ENCODE peak calls at places on chromosomes 1 and 21, in ten cellular contexts. O is lower leg skin, X is left lung, H is kidney epithelial cell, Y is Caco-2, N is HCT116, Z is AG09309, E is A549, K is AG10803, D is fibroblast of lung. F is an unnamed sample.

GRCh38 chr1:226312065-226312464 is 3.1 kb upstream of the LIN9 start:
- DNase-seq in O (no peak), X (no peak), H (no peak), Y (no peak), N (no peak), Z (no peak), E (no peak), K (no peak), D (no peak), F (no peak)

GRCh38 chr1:15941044-15941840 is 34.7 kb downstream of the ZBTB17 start:
- DNase-seq in O (peak; percentile 82), X (no peak), H (no peak), Y (no peak), N (no peak), Z (no peak), E (no peak), K (no peak), D (no peak), F (no peak)

GRCh38 chr1:230979389-230979716 is 459 bp downstream of the ARV1 start:
- DNase-seq in O (no peak), X (no peak), H (no peak), Y (no peak), N (no peak), Z (no peak), E (no peak), K (no peak), D (no peak), F (no peak)

GRCh38 chr1:51644533-51645197 is 27.8 kb downstream of the OSBPL9 start:
- DNase-seq in O (no peak), X (no peak), H (peak; percentile 43), Y (no peak), N (peak; percentile 48), Z (peak; percentile 60), E (peak; percentile 25), K (peak; percentile 85), D (peak; percentile 90), F (peak; percentile 81)

GRCh38 chr21:44854391-44854663 is 19.2 kb downstream of the PTTG1IP start:
- DNase-seq in O (no peak), X (no peak), H (no peak), Y (no peak), N (no peak), Z (no peak), E (no peak), K (no peak), D (no peak), F (no peak)

GRCh38 chr1:241600496-241600901 is 39.7 kb downstream of the CHML start:
- DNase-seq in O (no peak), X (no peak), H (no peak), Y (no peak), N (no peak), Z (peak; percentile 43), E (no peak), K (peak; percentile 79), D (peak; percentile 38), F (no peak)

GRCh38 chr21:42262826-42263225 is 43.9 kb downstream of the ABCG1 start:
- DNase-seq in O (peak; percentile 92), X (peak; percentile 75), H (no peak), Y (no peak), N (no peak), Z (no peak), E (peak; percentile 8), K (no peak), D (no peak), F (peak; percentile 4)

GRCh38 chr1:220426989-220427388 is 100.9 kb upstream of the MARK1 start:
- DNase-seq in O (no peak), X (no peak), H (no peak), Y (no peak), N (peak; percentile 51), Z (no peak), E (no peak), K (no peak), D (peak; percentile 6), F (no peak)

GRCh38 chr1:159848316-159848715 is 14.1 kb downstream of the VSIG8 start:
- DNase-seq in O (no peak), X (no peak), H (no peak), Y (no peak), N (no peak), Z (no peak), E (no peak), K (no peak), D (no peak), F (no peak)

GRCh38 chr1:159849972-159850371 is 12.5 kb downstream of the VSIG8 start:
- DNase-seq in O (no peak), X (no peak), H (no peak), Y (no peak), N (no peak), Z (no peak), E (no peak), K (no peak), D (peak; percentile 30), F (peak; percentile 28)

GRCh38 chr1:159854101-159854692 is 8.3 kb downstream of the VSIG8 start:
- DNase-seq in O (peak; percentile 93), X (peak; percentile 85), H (no peak), Y (no peak), N (no peak), Z (no peak), E (peak; percentile 52), K (peak; percentile 58), D (peak; percentile 57), F (peak; percentile 47)

GRCh38 chr1:159853417-159853816 is 9.0 kb downstream of the VSIG8 start:
- DNase-seq in O (no peak), X (no peak), H (no peak), Y (no peak), N (no peak), Z (no peak), E (no peak), K (peak; percentile 74), D (peak; percentile 75), F (peak; percentile 35)

GRCh38 chr1:159851386-159851785 is 11.1 kb downstream of the VSIG8 start:
- DNase-seq in O (no peak), X (no peak), H (no peak), Y (no peak), N (no peak), Z (no peak), E (no peak), K (no peak), D (no peak), F (no peak)
- TF ChIP-seq CTCF in O (no peak), X (no peak), H (no peak), Y (no peak), N (no peak), Z (peak; percentile 11), E (no peak), K (no peak), D (no peak), F (no peak)

GRCh38 chr1:161784963-161785362 is 18.8 kb downstream of the ATF6 start:
- DNase-seq in O (no peak), X (no peak), H (no peak), Y (no peak), N (no peak), Z (no peak), E (no peak), K (no peak), D (no peak), F (no peak)

GRCh38 chr1:161778522-161778921 is 12.4 kb downstream of the ATF6 start:
- DNase-seq in O (no peak), X (no peak), H (no peak), Y (no peak), N (no peak), Z (no peak), E (no peak), K (no peak), D (no peak), F (no peak)

GRCh38 chr1:161779393-161779792 is 13.3 kb downstream of the ATF6 start:
- DNase-seq in O (no peak), X (no peak), H (no peak), Y (no peak), N (no peak), Z (no peak), E (no peak), K (peak; percentile 32), D (peak; percentile 21), F (no peak)

GRCh38 chr1:161782886-161783285 is 16.8 kb downstream of the ATF6 start:
- DNase-seq in O (no peak), X (no peak), H (no peak), Y (no peak), N (no peak), Z (no peak), E (no peak), K (no peak), D (no peak), F (no peak)

DNA sequence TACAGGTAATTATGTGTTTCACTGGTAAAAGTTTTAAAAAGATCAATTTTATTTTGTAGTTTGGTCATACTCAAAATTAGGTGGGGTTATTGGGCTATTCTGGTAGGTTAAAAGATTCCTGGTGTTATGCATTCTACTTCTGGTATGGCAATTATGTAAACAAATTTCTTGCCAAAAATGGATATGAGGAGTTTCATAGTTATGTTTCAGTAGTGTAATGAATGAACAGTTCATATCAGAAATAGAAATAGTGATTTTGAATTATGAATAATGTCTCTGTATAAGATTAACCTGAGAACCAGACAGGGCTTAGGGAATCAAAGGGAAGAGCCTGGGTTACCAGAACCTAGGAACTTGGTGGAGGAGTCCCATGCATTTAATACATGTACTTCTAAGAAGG is 15.9 kb downstream of the ATF6 start:
- DNase-seq in O (no peak), X (no peak), H (no peak), Y (no peak), N (no peak), Z (no peak), E (no peak), K (peak; percentile 68), D (peak; percentile 44), F (peak; percentile 33)
- H3K4me3 ChIP-seq in O (no peak overlapping the region), X (no peak overlapping the region), H (no peak overlapping the region), Y (no peak overlapping the region), N (no peak overlapping the region), Z (no peak overlapping the region), E (no peak overlapping the region), K (no peak overlapping the region), D (no peak overlapping the region), F (no peak overlapping the region)

GRCh38 chr1:53681647-53682368 is 57.2 kb downstream of the GLIS1 start:
- DNase-seq in O (peak; percentile 91), X (no peak), H (no peak), Y (peak; percentile 76), N (peak; percentile 27), Z (no peak), E (peak; percentile 50), K (no peak), D (peak; percentile 22), F (peak; percentile 26)
- TF ChIP-seq CTCF in O (no peak), X (no peak), H (peak; percentile 74), Y (peak; percentile 62), N (peak; percentile 79), Z (peak; percentile 33), E (peak; percentile 34), K (peak; percentile 47), D (no peak), F (peak; percentile 44)

GRCh38 chr1:183180213-183180612 is 5.9 kb upstream of the LAMC2 start:
- DNase-seq in O (no peak), X (no peak), H (peak; percentile 84), Y (no peak), N (no peak), Z (peak; percentile 71), E (peak; percentile 65), K (peak; percentile 96), D (peak; percentile 91), F (peak; percentile 96)

GRCh38 chr1:183191833-183192232 is 5.8 kb downstream of the LAMC2 start:
- DNase-seq in O (no peak), X (no peak), H (peak; percentile 61), Y (no peak), N (no peak), Z (peak; percentile 66), E (no peak), K (peak; percentile 79), D (peak; percentile 93), F (peak; percentile 70)

GRCh38 chr1:183180634-183181056 is 5.4 kb upstream of the LAMC2 start:
- DNase-seq in O (no peak), X (peak; percentile 49), H (peak; percentile 88), Y (peak; percentile 76), N (no peak), Z (peak; percentile 23), E (peak; percentile 85), K (peak; percentile 84), D (peak; percentile 84), F (peak; percentile 95)

GRCh38 chr1:183186820-183187219 is 756 bp downstream of the LAMC2 start:
- DNase-seq in O (no peak), X (no peak), H (no peak), Y (no peak), N (no peak), Z (no peak), E (no peak), K (no peak), D (no peak), F (no peak)

DNA sequence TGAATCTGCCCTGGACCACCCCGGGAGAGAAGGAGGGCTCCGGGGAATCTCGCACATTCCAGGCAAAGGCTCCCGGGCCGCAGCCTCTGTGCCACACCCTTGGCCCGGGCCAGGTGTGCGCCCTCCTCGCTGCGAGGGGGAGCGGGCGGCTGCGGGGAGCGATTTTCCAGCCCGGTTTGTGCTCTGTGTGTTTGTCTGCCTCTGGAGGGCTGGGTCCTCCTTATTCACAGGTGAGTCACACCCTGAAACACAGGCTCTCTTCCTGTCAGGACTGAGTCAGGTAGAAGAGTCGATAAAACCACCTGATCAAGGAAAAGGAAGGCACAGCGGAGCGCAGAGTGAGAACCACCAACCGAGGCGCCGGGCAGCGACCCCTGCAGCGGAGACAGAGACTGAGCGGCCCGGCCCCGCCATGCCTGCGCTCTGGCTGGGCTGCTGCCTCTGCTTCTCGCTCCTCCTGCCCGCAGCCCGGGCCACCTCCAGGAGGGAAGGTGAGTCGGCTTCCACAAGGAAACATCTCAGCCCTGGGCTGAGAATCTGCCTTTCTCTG is at the start of gene LAMC2:
- DNase-seq in O (peak; percentile 91), X (peak; percentile 51), H (peak; percentile 88), Y (peak; percentile 90), N (peak; percentile 95), Z (no peak), E (peak; percentile 84), K (no peak), D (peak; percentile 78), F (no peak)
- H3K4me3 ChIP-seq in O (no peak within 1 kb of the TSS), X (peak within 1 kb of the TSS; percentile 23), H (peak within 1 kb of the TSS; percentile 65), Y (peak within 1 kb of the TSS; percentile 69), N (peak within 1 kb of the TSS; percentile 72), Z (no peak within 1 kb of the TSS), E (peak within 1 kb of the TSS; percentile 46), K (no peak within 1 kb of the TSS), D (peak within 1 kb of the TSS; percentile 40), F (no peak within 1 kb of the TSS)

F was measured in fibroblast of the aortic adventitia.